ENCODE peak calls at places on chromosomes 11 and 22, in five cellular contexts. G is H9, F is HCT116, C is HepG2, O is mesendoderm. V is an unnamed sample.

GRCh38 chr11:79860336-79860735 is 419.5 kb upstream of the TENM4 start:
- DNase-seq in G (no peak), F (no peak), C (no peak), O (no peak), V (no peak)

GRCh38 chr22:32311551-32312071 is 46.1 kb upstream of the RFPL3 start:
- DNase-seq in G (no peak), F (no peak), C (no peak), O (no peak), V (no peak)

GRCh38 chr11:111542606-111543275 is 2.2 kb downstream of the LAYN start:
- DNase-seq in G (no peak), F (no peak), C (no peak), O (no peak), V (no peak)

GRCh38 chr22:20992456-20993303 is 9.2 kb downstream of the THAP7 start:
- DNase-seq in G (no peak), F (no peak), C (no peak), O (no peak), V (no peak)

GRCh38 chr22:37633082-37633692 is 6.3 kb upstream of the SH3BP1 start:
- DNase-seq in G (no peak), F (no peak), C (no peak), O (no peak), V (no peak)

GRCh38 chr11:313787-314547 is at the start of gene IFITM1:
- DNase-seq in G (no peak), F (no peak), C (no peak), O (peak; percentile 89), V (no peak)

GRCh38 chr11:9757809-9758675 is 94.2 kb downstream of the SWAP70 start:
- DNase-seq in G (peak; percentile 80), F (peak; percentile 42), C (peak; percentile 63), O (peak; percentile 83), V (peak; percentile 75)

GRCh38 chr11:17738350-17739207 is 4.0 kb downstream of the KCNC1 start:
- DNase-seq in G (peak; percentile 69), F (no peak), C (no peak), O (peak; percentile 69), V (no peak)

GRCh38 chr11:34941688-34942087 is 25.3 kb downstream of the PDHX start:
- DNase-seq in G (no peak), F (no peak), C (no peak), O (no peak), V (no peak)

GRCh38 chr22:44671742-44672141 is 30.3 kb upstream of the PRR5 start:
- DNase-seq in G (no peak), F (no peak), C (peak; percentile 77), O (no peak), V (no peak)

GRCh38 chr11:100719809-100720221 is 32.7 kb downstream of the ARHGAP42 start:
- DNase-seq in G (peak; percentile 62), F (peak; percentile 63), C (no peak), O (peak; percentile 98), V (peak; percentile 76)

GRCh38 chr11:36007127-36007824 is 63.4 kb downstream of the LDLRAD3 start:
- DNase-seq in G (no peak), F (no peak), C (no peak), O (peak; percentile 67), V (no peak)

GRCh38 chr11:111935331-111936044 is 1.7 kb upstream of the DIXDC1 start:
- DNase-seq in G (no peak), F (no peak), C (peak; percentile 94), O (no peak), V (no peak)

GRCh38 chr11:125787827-125788226 is at the start of gene PATE3:
- DNase-seq in G (no peak), F (no peak), C (no peak), O (no peak), V (no peak)

GRCh38 chr11:17822021-17822781 is 87.6 kb downstream of the KCNC1 start:
- DNase-seq in G (no peak), F (no peak), C (no peak), O (no peak), V (no peak)

GRCh38 chr11:22780914-22781593 is 48.5 kb downstream of the SVIP start:
- DNase-seq in G (no peak), F (no peak), C (no peak), O (peak; percentile 43), V (no peak)

GRCh38 chr11:73361953-73362776 is 14.0 kb upstream of the RELT start:
- DNase-seq in G (peak; percentile 97), F (peak; percentile 32), C (no peak), O (peak; percentile 92), V (no peak)

GRCh38 chr11:108037636-108038035 is 28.9 kb downstream of the CUL5 start:
- DNase-seq in G (no peak), F (no peak), C (no peak), O (no peak), V (no peak)

GRCh38 chr11:103488021-103488420 is 378.8 kb downstream of the DYNC2H1 start:
- DNase-seq in G (no peak), F (no peak), C (no peak), O (no peak), V (no peak)

GRCh38 chr11:3905080-3905953 is 49.9 kb downstream of the STIM1 start:
- DNase-seq in G (no peak), F (peak; percentile 34), C (peak; percentile 98), O (peak; percentile 34), V (peak; percentile 67)

GRCh38 chr11:120130176-120130980 is 7.5 kb downstream of the TRIM29 start:
- DNase-seq in G (no peak), F (no peak), C (no peak), O (no peak), V (no peak)

GRCh38 chr22:50467773-50468440 is 6.9 kb downstream of the SBF1 start:
- DNase-seq in G (no peak), F (no peak), C (no peak), O (no peak), V (no peak)

GRCh38 chr11:61026121-61027031 is 54.9 kb downstream of the CD6 start:
- DNase-seq in G (no peak), F (no peak), C (no peak), O (no peak), V (no peak)

GRCh38 chr11:83172551-83172950 is 15.6 kb downstream of the PCF11 start:
- DNase-seq in G (no peak), F (no peak), C (no peak), O (no peak), V (no peak)

GRCh38 chr11:8290122-8290810 is 26.6 kb upstream of the LMO1 start:
- DNase-seq in G (peak; percentile 15), F (no peak), C (no peak), O (peak; percentile 46), V (no peak)

GRCh38 chr11:26827567-26828037 is 105.7 kb upstream of the SLC5A12 start:
- DNase-seq in G (no peak), F (no peak), C (no peak), O (no peak), V (no peak)

GRCh38 chr11:26834601-26835000 is 112.7 kb upstream of the SLC5A12 start:
- DNase-seq in G (no peak), F (no peak), C (no peak), O (no peak), V (no peak)

GRCh38 chr11:26828291-26828690 is 106.4 kb upstream of the SLC5A12 start:
- DNase-seq in G (no peak), F (no peak), C (no peak), O (no peak), V (no peak)

GRCh38 chr11:26830218-26830617 is 108.4 kb upstream of the SLC5A12 start:
- DNase-seq in G (no peak), F (no peak), C (no peak), O (no peak), V (no peak)

GRCh38 chr11:26830757-26831156 is 108.9 kb upstream of the SLC5A12 start:
- DNase-seq in G (no peak), F (no peak), C (no peak), O (no peak), V (no peak)
- H3K4me2 ChIP-seq in G (no peak overlapping the region), F (no peak overlapping the region), C (no peak overlapping the region), O (no peak overlapping the region), V (no peak overlapping the region)

DNA sequence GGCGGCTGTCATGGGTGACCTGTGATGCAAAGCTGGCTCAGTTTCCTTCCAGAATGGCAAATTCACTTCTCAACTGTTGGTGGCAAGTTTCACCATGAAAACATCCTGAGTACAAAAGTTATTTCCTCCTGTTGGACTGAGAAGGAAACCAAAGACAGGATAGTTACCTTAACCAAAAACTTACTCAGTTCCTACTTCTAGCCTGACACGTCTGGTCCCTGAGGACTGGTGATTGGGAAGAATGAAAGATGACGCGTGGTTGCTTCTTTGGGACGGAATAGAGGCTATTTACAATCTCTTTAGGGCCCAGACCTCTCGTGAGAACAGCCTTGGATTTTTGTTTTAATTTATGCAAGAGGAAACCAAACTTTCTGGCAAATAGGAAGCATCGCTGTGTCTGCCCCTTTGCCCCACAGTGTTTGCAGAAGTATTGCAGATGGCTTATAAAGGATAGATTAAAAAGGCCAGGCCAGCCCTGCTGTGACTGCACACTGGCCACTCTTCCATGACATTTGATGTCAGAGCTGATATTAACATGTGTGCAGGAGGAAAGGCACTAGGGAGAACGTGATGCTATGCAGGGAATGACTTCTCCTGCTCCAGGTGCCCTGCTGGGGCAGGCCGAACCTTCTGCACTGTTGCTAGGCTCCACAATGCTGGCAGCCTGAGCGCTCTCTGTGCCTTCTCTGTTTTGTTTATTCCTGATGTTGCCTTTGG is 7.6 kb downstream of the VPS26B start:
- DNase-seq in G (peak; percentile 10), F (no peak), C (no peak), O (no peak), V (no peak)
- H3K4me2 ChIP-seq in G (no peak overlapping the region), F (no peak overlapping the region), C (no peak overlapping the region), O (no peak overlapping the region), V (no peak overlapping the region)

GRCh38 chr11:71251159-71251721 is 1.1 kb downstream of the SHANK2 start:
- DNase-seq in G (peak; percentile 35), F (no peak), C (no peak), O (no peak), V (no peak)

GRCh38 chr11:71252782-71253730 is 679 bp upstream of the SHANK2 start:
- DNase-seq in G (peak; percentile 64), F (peak; percentile 48), C (peak; percentile 97), O (peak; percentile 74), V (peak; percentile 74)

GRCh38 chr11:71250512-71251158 is 1.7 kb downstream of the SHANK2 start:
- DNase-seq in G (peak; percentile 27), F (no peak), C (no peak), O (no peak), V (no peak)

GRCh38 chr11:71252434-71252781 is at the start of gene SHANK2:
- DNase-seq in G (peak; percentile 61), F (no peak), C (no peak), O (peak; percentile 42), V (no peak)

GRCh38 chr11:71251761-71252433 is 480 bp downstream of the SHANK2 start:
- DNase-seq in G (peak; percentile 69), F (no peak), C (no peak), O (peak; percentile 57), V (no peak)
- H3K4me2 ChIP-seq in G (peak overlapping the region; percentile 64), F (peak overlapping the region; percentile 99), C (peak overlapping the region; percentile 79), O (peak overlapping the region; percentile 91), V (peak overlapping the region; percentile 83)

DNA sequence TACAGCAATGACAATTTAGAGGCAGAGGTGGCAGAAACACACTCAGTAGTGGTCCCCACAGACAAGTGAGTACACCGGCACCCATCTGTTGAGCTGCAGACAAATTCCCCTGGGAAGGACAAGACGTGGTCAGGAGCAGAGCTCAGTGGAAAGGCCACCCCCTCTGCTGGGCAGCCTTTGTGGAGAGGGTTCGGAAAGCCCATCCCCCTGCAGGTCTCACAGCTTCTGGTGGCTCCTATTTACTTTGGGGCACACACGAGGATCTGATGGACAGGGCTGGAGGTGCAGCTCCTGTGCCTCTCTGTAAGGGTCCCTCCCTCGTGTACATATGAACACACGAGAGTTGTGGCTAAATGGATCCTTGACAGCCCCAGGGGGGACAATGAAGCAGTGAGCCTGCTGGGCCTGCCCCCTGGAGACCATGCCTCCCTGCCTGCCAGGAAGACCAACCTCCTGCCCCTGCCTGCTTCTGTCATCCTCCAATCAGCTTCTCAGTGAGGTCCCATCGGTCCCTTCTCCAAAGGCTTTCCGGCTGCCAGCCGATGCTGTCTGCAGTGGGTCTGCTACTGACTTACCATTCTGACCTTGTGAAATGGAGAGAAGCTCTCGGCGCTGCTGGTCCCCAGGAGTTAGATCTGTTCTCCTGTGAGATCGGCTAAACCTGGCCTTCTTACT is 161.5 kb downstream of the CACNA1I start:
- DNase-seq in G (no peak), F (no peak), C (no peak), O (peak; percentile 27), V (no peak)
- H3K4me2 ChIP-seq in G (no peak overlapping the region), F (no peak overlapping the region), C (no peak overlapping the region), O (no peak overlapping the region), V (no peak overlapping the region)

V was measured in PC-9.